ENCODE peak calls at places on chromosomes 12 and 14, in nine cellular contexts. M is esophagus squamous epithelium, A is aorta, K is breast epithelium, E is GM12878, G is HepG2, Z is GM23338, U is ovary, J is testis. P is an unnamed sample. For H3K4me1, the result is how much of the 10 kb centered on the place peaks cover.

GRCh38 chr12:53965251-53966069 is 7.5 kb upstream of the HOXC11 start:
- DNase-seq in M (no peak), A (no peak), K (no peak), E (no peak), G (no peak), Z (peak), U (no peak), J (no peak), P (peak)

GRCh38 chr12:95802482-95803264 is 12.1 kb upstream of the NTN4 start:
- DNase-seq in M (no peak), A (no peak), K (no peak), E (no peak), G (peak), Z (no peak), U (no peak), J (no peak), P (peak)

GRCh38 chr12:113119980-113120669 is 15.4 kb downstream of the RASAL1 start:
- DNase-seq in M (no peak), A (no peak), K (no peak), E (no peak), G (no peak), Z (peak), U (no peak), J (no peak), P (no peak)

GRCh38 chr14:71117839-71118743 is 210.8 kb downstream of the PCNX1 start:
- DNase-seq in M (no peak), A (no peak), K (no peak), E (no peak), G (peak), Z (peak), U (no peak), J (no peak), P (peak)

GRCh38 chr14:105204206-105204930 is 23.3 kb upstream of the NUDT14 start:
- DNase-seq in M (no peak), A (no peak), K (no peak), E (no peak), G (no peak), Z (no peak), U (no peak), J (peak), P (peak)

GRCh38 chr12:14505626-14506596 is 61.8 kb downstream of the PLBD1 start:
- DNase-seq in M (no peak), A (no peak), K (no peak), E (no peak), G (no peak), Z (no peak), U (no peak), J (no peak), P (no peak)

GRCh38 chr12:16492820-16493797 is 112.9 kb downstream of the LMO3 start:
- DNase-seq in M (no peak), A (no peak), K (no peak), E (no peak), G (peak), Z (no peak), U (no peak), J (no peak), P (no peak)

GRCh38 chr14:60757617-60758016 is 23.1 kb downstream of the MNAT1 start:
- DNase-seq in M (no peak), A (no peak), K (no peak), E (no peak), G (no peak), Z (no peak), U (no peak), J (no peak), P (no peak)

GRCh38 chr14:102362084-102362483 is 606 bp downstream of the CINP start:
- DNase-seq in M (no peak), A (no peak), K (no peak), E (peak), G (no peak), Z (no peak), U (no peak), J (no peak), P (no peak)

GRCh38 chr14:24171422-24172260 is at the start of gene REC8:
- DNase-seq in M (no peak), A (peak), K (no peak), E (peak), G (no peak), Z (peak), U (peak), J (peak), P (no peak)

GRCh38 chr12:26651566-26652188 is 181.3 kb downstream of the ITPR2 start:
- DNase-seq in M (no peak), A (no peak), K (no peak), E (peak), G (peak), Z (peak), U (peak), J (peak), P (no peak)

GRCh38 chr14:35398095-35398584 is 6.4 kb downstream of the NFKBIA start:
- DNase-seq in M (no peak), A (no peak), K (no peak), E (no peak), G (no peak), Z (no peak), U (no peak), J (peak), P (no peak)

DNA sequence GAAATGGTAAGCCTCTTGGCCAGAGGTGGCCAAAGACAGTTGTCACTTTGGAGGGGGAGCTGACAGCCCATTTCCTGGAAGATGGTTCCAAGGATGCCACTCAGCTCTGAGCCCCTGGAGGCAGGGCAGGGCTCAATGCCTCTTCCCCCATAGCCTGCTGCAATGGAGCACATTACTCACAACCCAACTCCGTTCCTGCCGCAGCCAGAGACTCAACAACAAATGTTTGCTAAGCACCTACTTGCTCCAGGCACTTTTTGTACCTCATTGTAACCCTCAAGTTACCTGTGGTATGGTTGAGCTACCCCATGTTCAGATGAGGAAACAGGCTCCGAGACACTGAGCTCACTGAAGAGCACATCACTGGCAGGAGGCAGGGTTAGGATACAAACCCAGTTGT is 19.5 kb downstream of the IRF2BPL start:
- DNase-seq in M (no peak), A (no peak), K (peak), E (no peak), G (no peak), Z (no peak), U (no peak), J (no peak), P (no peak)
- H3K27ac ChIP-seq in M (peak), A (peak), K (peak), E (no peak), G (no peak), Z (no peak), U (no peak), J (no peak), P (peak)

GRCh38 chr12:2356601-2357125 is 303.9 kb downstream of the CACNA1C start:
- DNase-seq in M (no peak), A (no peak), K (no peak), E (no peak), G (no peak), Z (no peak), U (no peak), J (no peak), P (no peak)

GRCh38 chr12:2360630-2361170 is 307.9 kb downstream of the CACNA1C start:
- DNase-seq in M (no peak), A (no peak), K (no peak), E (no peak), G (peak), Z (no peak), U (no peak), J (no peak), P (no peak)

GRCh38 chr12:2355604-2356003 is 302.8 kb downstream of the CACNA1C start:
- DNase-seq in M (no peak), A (no peak), K (no peak), E (no peak), G (no peak), Z (no peak), U (no peak), J (no peak), P (no peak)

GRCh38 chr12:2359725-2360629 is 307.2 kb downstream of the CACNA1C start:
- DNase-seq in M (no peak), A (no peak), K (no peak), E (no peak), G (no peak), Z (no peak), U (no peak), J (no peak), P (no peak)

DNA sequence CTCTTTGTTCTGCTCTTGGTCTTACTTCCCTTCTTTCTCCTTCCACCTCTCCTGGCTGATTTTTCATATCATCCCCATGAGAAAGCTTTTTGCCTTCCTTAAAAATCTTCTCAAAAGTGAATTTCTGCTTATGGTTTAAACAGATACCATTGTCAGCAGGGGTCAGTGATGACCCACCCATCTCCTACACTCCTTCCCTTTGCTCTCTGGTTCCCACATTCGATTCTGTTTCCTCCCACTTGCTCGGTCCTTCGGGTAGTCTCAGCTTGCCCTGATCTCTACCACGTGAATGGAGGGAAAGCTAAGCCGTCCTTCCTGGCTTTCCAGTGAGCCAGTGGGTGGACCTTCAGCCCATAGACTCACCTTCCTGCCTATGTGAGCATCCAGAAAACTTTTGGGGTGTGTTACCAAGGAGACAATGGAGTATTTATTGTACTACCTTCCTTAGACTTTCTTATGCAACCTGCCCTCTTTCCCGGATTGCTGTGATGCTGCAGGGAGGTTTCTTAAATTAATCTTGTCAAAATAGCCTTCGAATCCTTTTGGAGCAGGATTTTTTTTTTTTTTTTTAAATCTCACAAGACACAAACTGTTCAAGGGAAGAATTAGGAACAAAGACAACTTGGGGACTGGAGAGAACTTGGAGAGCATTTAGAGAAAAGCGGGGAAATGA is 306.3 kb downstream of the CACNA1C start:
- DNase-seq in M (no peak), A (no peak), K (no peak), E (no peak), G (no peak), Z (no peak), U (no peak), J (no peak), P (no peak)
- H3K4me3 ChIP-seq in M (no peak), A (no peak), K (no peak), E (peak), G (no peak), Z (no peak), U (no peak), J (no peak), P (no peak)

GRCh38 chr14:68553326-68553725 is 239.5 kb downstream of the ZFP36L1 start:
- DNase-seq in M (no peak), A (no peak), K (no peak), E (no peak), G (no peak), Z (no peak), U (no peak), J (no peak), P (no peak)

GRCh38 chr14:68554231-68554630 is 238.6 kb downstream of the ZFP36L1 start:
- DNase-seq in M (no peak), A (no peak), K (no peak), E (no peak), G (no peak), Z (peak), U (no peak), J (no peak), P (peak)

GRCh38 chr14:68552075-68552474 is 240.8 kb downstream of the ZFP36L1 start:
- DNase-seq in M (no peak), A (no peak), K (no peak), E (no peak), G (no peak), Z (no peak), U (no peak), J (no peak), P (no peak)

GRCh38 chr14:68551045-68551683 is 241.7 kb downstream of the ZFP36L1 start:
- DNase-seq in M (no peak), A (no peak), K (no peak), E (no peak), G (no peak), Z (no peak), U (no peak), J (no peak), P (no peak)

GRCh38 chr14:68552597-68552996 is 240.3 kb downstream of the ZFP36L1 start:
- DNase-seq in M (no peak), A (no peak), K (no peak), E (no peak), G (no peak), Z (no peak), U (no peak), J (peak), P (peak)
- H3K4me1 ChIP-seq in M (half or more), A (under half), K (under half), E (under half), G (under half), Z (under half), U (under half), J (half or more), P (under half)

GRCh38 chr14:61891810-61892209 is 129.6 kb downstream of the SNAPC1 start:
- DNase-seq in M (no peak), A (no peak), K (no peak), E (no peak), G (no peak), Z (no peak), U (no peak), J (no peak), P (no peak)

GRCh38 chr14:61898568-61898967 is 136.3 kb downstream of the SNAPC1 start:
- DNase-seq in M (no peak), A (no peak), K (no peak), E (no peak), G (no peak), Z (no peak), U (no peak), J (no peak), P (no peak)

GRCh38 chr14:61893371-61893940 is 131.2 kb downstream of the SNAPC1 start:
- DNase-seq in M (no peak), A (no peak), K (no peak), E (no peak), G (no peak), Z (no peak), U (no peak), J (no peak), P (no peak)

GRCh38 chr14:61891251-61891650 is 129.0 kb downstream of the SNAPC1 start:
- DNase-seq in M (no peak), A (no peak), K (no peak), E (no peak), G (no peak), Z (peak), U (no peak), J (no peak), P (no peak)

GRCh38 chr14:61894452-61895077 is 132.3 kb downstream of the SNAPC1 start:
- DNase-seq in M (no peak), A (peak), K (no peak), E (no peak), G (peak), Z (peak), U (no peak), J (peak), P (peak)
- H3K27ac ChIP-seq in M (no peak), A (no peak), K (no peak), E (no peak), G (no peak), Z (no peak), U (no peak), J (no peak), P (no peak)

DNA sequence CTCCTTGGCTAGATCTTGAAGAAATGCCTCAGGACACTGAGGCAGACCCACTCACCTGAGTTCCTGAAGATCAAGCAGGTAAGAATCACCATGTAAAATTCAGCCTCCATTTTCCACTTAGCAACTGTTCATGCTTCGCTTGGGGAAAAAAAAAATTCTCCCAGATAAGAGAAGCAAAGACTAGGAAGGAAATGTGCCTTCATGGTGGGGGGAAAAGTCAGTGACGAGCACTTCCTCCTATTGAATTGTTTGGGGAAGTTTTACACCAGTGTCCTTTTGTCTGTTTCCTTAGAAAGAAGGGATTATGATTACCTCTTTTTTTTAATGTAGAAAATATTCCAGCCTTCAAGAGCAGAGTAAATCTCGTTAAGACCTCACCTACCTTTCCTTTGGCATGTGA is at the start of gene PTPRB:
- DNase-seq in M (no peak), A (no peak), K (no peak), E (no peak), G (no peak), Z (no peak), U (no peak), J (no peak), P (no peak)
- H3K4me3 ChIP-seq in M (peak), A (no peak), K (peak), E (no peak), G (no peak), Z (no peak), U (no peak), J (no peak), P (no peak)

DNA sequence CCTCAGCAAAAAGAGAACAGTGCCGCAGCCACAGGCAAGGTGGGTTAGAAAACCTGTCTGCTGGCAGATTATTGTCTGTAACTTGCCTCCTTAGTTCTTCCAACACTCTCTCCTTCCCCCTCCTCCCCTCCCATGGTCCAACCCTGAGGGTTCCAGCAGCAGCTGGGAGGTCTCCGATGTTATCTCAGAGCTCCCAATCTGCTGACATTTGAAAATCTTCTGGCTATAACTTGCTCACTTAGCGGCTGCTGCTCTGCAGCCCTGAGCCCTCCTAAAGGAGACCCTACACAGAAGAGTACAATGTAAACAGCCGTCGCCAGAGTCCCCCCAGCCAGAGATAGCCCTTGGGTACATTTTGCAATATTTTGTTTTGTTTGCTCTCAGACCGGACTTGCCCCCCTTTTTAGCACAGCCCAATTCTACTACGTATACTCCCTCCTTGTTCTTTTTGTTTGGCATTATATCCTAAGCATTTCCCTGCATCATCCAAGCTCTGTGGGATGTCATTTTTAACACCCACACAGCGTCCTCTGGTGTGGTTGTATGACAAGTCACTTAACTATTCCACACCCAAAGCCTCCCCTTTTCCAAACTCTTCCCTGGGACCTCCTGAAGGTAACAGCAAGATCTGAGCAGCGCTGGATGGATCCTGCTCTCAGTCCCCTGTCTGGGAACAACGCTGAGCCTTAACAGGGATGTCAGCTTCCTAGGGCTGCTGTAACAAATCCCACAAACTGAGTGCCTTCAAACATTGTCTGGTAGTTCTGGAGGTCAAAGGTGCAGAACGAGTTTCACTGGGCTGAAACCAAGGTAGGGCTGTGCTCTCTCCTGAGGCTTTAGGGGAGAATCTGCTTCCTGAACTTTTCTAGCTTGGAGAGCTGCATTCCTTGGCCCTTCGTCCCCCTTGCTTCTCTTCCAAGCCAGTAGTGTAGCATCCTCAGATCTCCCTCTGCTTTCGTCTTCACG is 25.4 kb upstream of the TCL1B start:
- DNase-seq in M (no peak), A (no peak), K (no peak), E (no peak), G (no peak), Z (no peak), U (peak), J (no peak), P (no peak)
- H3K4me1 ChIP-seq in M (under half), A (under half), K (under half), E (under half), G (under half), Z (under half), U (under half), J (under half), P (under half)

DNA sequence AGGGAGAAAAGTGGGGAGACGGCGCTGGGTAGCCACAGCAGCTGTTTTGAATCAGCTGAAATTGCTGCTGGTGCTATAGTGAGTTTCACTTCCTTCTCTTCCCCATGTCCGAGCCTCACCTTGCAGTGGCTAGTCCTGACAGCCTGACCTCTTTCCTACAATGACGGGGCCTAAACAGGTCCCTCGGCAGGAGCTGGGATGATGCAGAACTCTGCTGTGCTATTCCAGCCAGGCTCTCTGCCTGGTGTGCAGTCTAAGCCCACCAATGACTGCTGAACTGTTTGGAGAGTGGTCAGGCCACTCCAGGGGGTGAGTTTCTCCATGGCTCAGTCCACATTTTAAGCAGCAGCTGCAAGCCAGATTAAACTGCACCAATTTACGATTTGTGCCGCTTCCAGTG is 207.3 kb downstream of the TTC7B start:
- DNase-seq in M (no peak), A (no peak), K (no peak), E (no peak), G (no peak), Z (no peak), U (no peak), J (no peak), P (no peak)
- H3K27ac ChIP-seq in M (no peak), A (no peak), K (no peak), E (no peak), G (no peak), Z (no peak), U (no peak), J (no peak), P (no peak)

DNA sequence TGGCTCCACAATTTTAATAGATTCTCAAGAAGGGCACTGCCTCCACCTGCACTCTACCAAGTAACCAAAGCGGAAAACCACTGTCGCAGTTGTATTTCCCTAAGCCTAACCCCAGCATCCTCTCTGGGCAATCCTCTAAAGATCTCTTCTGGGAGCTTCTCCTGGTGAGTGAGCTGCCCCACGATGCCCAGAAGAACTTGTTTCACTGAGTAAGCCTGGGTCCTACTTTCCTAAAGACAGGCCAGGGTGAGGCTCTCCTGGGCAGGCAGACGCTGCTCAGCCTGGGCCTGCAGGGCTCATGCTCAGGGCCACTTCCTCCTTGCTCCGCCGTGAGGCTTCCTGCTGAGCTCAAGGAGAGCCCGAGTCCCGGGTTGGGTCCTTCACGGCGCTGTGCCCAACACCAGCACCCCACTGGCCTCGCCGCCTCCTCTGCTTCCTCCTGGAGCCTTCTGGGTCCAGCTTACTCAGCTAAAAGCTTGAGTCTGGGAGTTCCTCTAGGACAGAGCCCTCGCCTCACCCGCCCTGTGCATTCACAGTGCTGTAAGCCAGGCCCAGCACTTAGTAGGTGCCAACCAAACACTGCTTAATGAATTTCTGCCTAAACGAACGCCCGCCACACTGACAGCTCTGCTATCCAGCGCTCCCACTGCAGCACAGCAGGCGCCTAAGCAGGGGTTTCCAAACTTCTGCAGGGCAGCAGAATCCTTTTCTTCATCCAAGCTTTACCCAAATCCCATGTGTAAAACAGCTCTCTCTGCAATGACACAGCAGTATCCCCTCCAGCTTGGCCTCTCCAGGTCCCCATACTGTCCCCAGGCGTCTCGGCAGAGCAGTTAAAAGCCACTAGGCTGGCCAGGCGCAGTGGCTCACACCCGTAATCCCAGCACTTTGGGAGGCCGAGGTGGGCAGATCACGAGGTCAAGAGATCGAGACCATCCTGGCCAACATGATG is 5.7 kb downstream of the RAB35 start:
- DNase-seq in M (peak), A (peak), K (no peak), E (no peak), G (no peak), Z (peak), U (no peak), J (peak), P (peak)
- H3K4me3 ChIP-seq in M (peak), A (no peak), K (no peak), E (peak), G (no peak), Z (no peak), U (no peak), J (no peak), P (no peak)

P was measured in pancreas.